ENCODE peak calls at places on chromosomes 12 and 14, in six cellular contexts. L is right atrium auricular region; E is CD8-positive, alpha-beta memory T cell; S is ascending aorta; Z is Peyer's patch; J is DND-41. K is an unnamed sample. For H3K9me3, the result is how much of the 10 kb centered on the place peaks cover.

GRCh38 chr14:105917933-105918436 is 391.6 kb downstream of the TMEM121 start:
- DNase-seq in L (no peak), E (no peak), S (no peak), Z (no peak), J (no peak), K (no peak)

GRCh38 chr12:120586216-120586615 is 5.0 kb upstream of the POP5 start:
- DNase-seq in L (no peak), E (no peak), S (no peak), Z (no peak), J (no peak), K (no peak)

GRCh38 chr12:132786192-132786591 is 24.6 kb upstream of the ANKLE2 start:
- DNase-seq in L (no peak), E (no peak), S (no peak), Z (no peak), J (no peak), K (no peak)

GRCh38 chr14:34043627-34044372 is 92.9 kb upstream of the EGLN3 start:
- DNase-seq in L (no peak), E (peak), S (no peak), Z (peak), J (peak), K (no peak)

GRCh38 chr12:26239127-26239500 is 43.7 kb downstream of the SSPN start:
- DNase-seq in L (no peak), E (no peak), S (no peak), Z (no peak), J (no peak), K (no peak)

GRCh38 chr12:94318178-94318577 is 141.5 kb downstream of the CEP83 start:
- DNase-seq in L (no peak), E (no peak), S (no peak), Z (no peak), J (no peak), K (no peak)

GRCh38 chr14:56135001-56135400 is 16.8 kb downstream of the PELI2 start:
- DNase-seq in L (no peak), E (no peak), S (no peak), Z (no peak), J (no peak), K (no peak)

GRCh38 chr14:89953602-89954001 is 928 bp downstream of the EFCAB11 start:
- DNase-seq in L (no peak), E (no peak), S (no peak), Z (no peak), J (no peak), K (peak)

GRCh38 chr12:26606911-26607310 is 226.1 kb downstream of the ITPR2 start:
- DNase-seq in L (no peak), E (no peak), S (no peak), Z (no peak), J (no peak), K (no peak)

GRCh38 chr14:104973215-104974145 is 4.7 kb downstream of the AHNAK2 start:
- DNase-seq in L (peak), E (no peak), S (peak), Z (peak), J (no peak), K (no peak)

GRCh38 chr12:71069317-71069716 is 88.5 kb downstream of the TSPAN8 start:
- DNase-seq in L (no peak), E (no peak), S (no peak), Z (no peak), J (no peak), K (no peak)

GRCh38 chr12:67540920-67541624 is 107.5 kb upstream of the DYRK2 start:
- DNase-seq in L (no peak), E (no peak), S (no peak), Z (no peak), J (no peak), K (no peak)

GRCh38 chr12:124786065-124786964 is 77.3 kb downstream of the SCARB1 start:
- DNase-seq in L (peak), E (no peak), S (peak), Z (peak), J (no peak), K (no peak)

GRCh38 chr12:96103067-96103650 is 67.8 kb upstream of the LTA4H start:
- DNase-seq in L (no peak), E (no peak), S (no peak), Z (no peak), J (no peak), K (no peak)

GRCh38 chr12:38823314-38823713 is 82.1 kb downstream of the CPNE8 start:
- DNase-seq in L (no peak), E (no peak), S (no peak), Z (no peak), J (no peak), K (no peak)

GRCh38 chr14:100786131-100786530 is 39.8 kb upstream of the MEG3 start:
- DNase-seq in L (no peak), E (no peak), S (no peak), Z (no peak), J (no peak), K (no peak)

GRCh38 chr14:75010472-75010871 is 7.8 kb downstream of the EIF2B2 start:
- DNase-seq in L (no peak), E (no peak), S (no peak), Z (no peak), J (no peak), K (no peak)

GRCh38 chr12:2429032-2429431 is 365.7 kb upstream of the FKBP4 start:
- DNase-seq in L (no peak), E (no peak), S (no peak), Z (no peak), J (no peak), K (no peak)

GRCh38 chr12:14416658-14417057 is 51.2 kb downstream of the ATF7IP start:
- DNase-seq in L (no peak), E (peak), S (no peak), Z (no peak), J (peak), K (peak)

GRCh38 chr14:66003082-66003740 is 483.0 kb upstream of the CCDC196 start:
- DNase-seq in L (no peak), E (no peak), S (no peak), Z (no peak), J (no peak), K (no peak)

GRCh38 chr12:4648099-4648498 is 752 bp downstream of the AKAP3 start:
- DNase-seq in L (no peak), E (no peak), S (no peak), Z (no peak), J (no peak), K (peak)

GRCh38 chr14:58701156-58701555 is 63.4 kb downstream of the DACT1 start:
- DNase-seq in L (no peak), E (no peak), S (no peak), Z (no peak), J (no peak), K (no peak)

GRCh38 chr14:50830044-50830931 is 674 bp downstream of the NIN start:
- DNase-seq in L (peak), E (peak), S (peak), Z (peak), J (peak), K (peak)

GRCh38 chr14:99531221-99532096 is 50.2 kb downstream of the CCNK start:
- DNase-seq in L (no peak), E (no peak), S (no peak), Z (no peak), J (no peak), K (no peak)

GRCh38 chr14:103522028-103522581 is 525 bp downstream of the CKB start:
- DNase-seq in L (no peak), E (no peak), S (no peak), Z (no peak), J (no peak), K (no peak)

GRCh38 chr14:35985504-35986218 is 159.5 kb downstream of the BRMS1L start:
- DNase-seq in L (no peak), E (no peak), S (no peak), Z (no peak), J (peak), K (peak)

GRCh38 chr12:85642810-85643209 is 193.4 kb downstream of the RASSF9 start:
- DNase-seq in L (no peak), E (no peak), S (no peak), Z (no peak), J (no peak), K (no peak)

GRCh38 chr12:124576061-124576650 is 8.7 kb upstream of the NCOR2 start:
- DNase-seq in L (no peak), E (no peak), S (no peak), Z (no peak), J (no peak), K (no peak)

GRCh38 chr12:41202051-41202450 is 13.9 kb downstream of the PDZRN4 start:
- DNase-seq in L (no peak), E (no peak), S (no peak), Z (no peak), J (no peak), K (no peak)

GRCh38 chr12:93591137-93591868 is 18.8 kb downstream of the SOCS2 start:
- DNase-seq in L (peak), E (peak), S (peak), Z (peak), J (peak), K (peak)

GRCh38 chr12:100243137-100243536 is 23.7 kb downstream of the DEPDC4 start:
- DNase-seq in L (no peak), E (no peak), S (no peak), Z (no peak), J (no peak), K (no peak)

GRCh38 chr12:83168756-83169155 is 482.1 kb downstream of the TMTC2 start:
- DNase-seq in L (no peak), E (no peak), S (no peak), Z (no peak), J (no peak), K (no peak)

GRCh38 chr14:51006781-51007211 is 62.5 kb upstream of the PYGL start:
- DNase-seq in L (no peak), E (no peak), S (no peak), Z (no peak), J (no peak), K (no peak)

GRCh38 chr12:26723379-26724308 is 109.3 kb downstream of the ITPR2 start:
- DNase-seq in L (no peak), E (no peak), S (no peak), Z (no peak), J (no peak), K (no peak)

GRCh38 chr14:72781476-72782181 is 112.3 kb downstream of the DPF3 start:
- DNase-seq in L (peak), E (no peak), S (no peak), Z (no peak), J (no peak), K (no peak)

GRCh38 chr12:34361721-34362316 is 339.5 kb downstream of the ALG10 start:
- DNase-seq in L (no peak), E (no peak), S (no peak), Z (no peak), J (no peak), K (no peak)

GRCh38 chr12:34356233-34356987 is 334.1 kb downstream of the ALG10 start:
- DNase-seq in L (no peak), E (no peak), S (no peak), Z (no peak), J (no peak), K (no peak)

GRCh38 chr12:34354239-34355200 is 332.2 kb downstream of the ALG10 start:
- DNase-seq in L (no peak), E (no peak), S (no peak), Z (no peak), J (no peak), K (no peak)

GRCh38 chr12:34363050-34363673 is 340.9 kb downstream of the ALG10 start:
- DNase-seq in L (no peak), E (no peak), S (no peak), Z (no peak), J (no peak), K (no peak)

DNA sequence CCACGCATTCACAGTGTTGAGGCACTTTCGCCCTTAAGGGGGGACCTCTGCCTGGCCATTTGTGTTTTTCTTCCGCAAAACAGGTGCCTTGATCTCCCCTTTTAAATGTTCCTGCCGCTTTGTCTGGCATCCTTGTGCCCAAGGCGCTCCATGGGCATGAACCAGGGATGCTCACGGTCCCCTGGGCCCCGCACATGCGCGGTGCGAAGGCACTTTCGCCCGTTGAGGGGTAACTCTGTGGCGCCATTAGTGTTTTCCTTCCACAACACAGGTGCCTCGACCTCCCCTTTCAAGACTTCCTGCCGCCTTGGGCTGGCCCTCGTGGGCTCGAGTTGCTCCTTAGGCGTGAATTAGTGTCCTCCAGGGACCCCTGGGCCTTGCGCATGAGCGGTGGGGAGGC is 335.5 kb downstream of the ALG10 start:
- DNase-seq in L (no peak), E (no peak), S (no peak), Z (no peak), J (no peak), K (no peak)
- H3K9me3 ChIP-seq in L (under half), E (under half), S (under half), Z (half or more), J (under half), K (under half)

GRCh38 chr14:60958146-60958545 is 22.7 kb downstream of the TRMT5 start:
- DNase-seq in L (no peak), E (no peak), S (no peak), Z (no peak), J (no peak), K (no peak)

GRCh38 chr14:60956202-60956601 is 24.7 kb downstream of the TRMT5 start:
- DNase-seq in L (no peak), E (no peak), S (no peak), Z (no peak), J (no peak), K (no peak)

GRCh38 chr14:60951781-60952435 is 29.0 kb downstream of the TRMT5 start:
- DNase-seq in L (no peak), E (no peak), S (no peak), Z (no peak), J (no peak), K (no peak)

DNA sequence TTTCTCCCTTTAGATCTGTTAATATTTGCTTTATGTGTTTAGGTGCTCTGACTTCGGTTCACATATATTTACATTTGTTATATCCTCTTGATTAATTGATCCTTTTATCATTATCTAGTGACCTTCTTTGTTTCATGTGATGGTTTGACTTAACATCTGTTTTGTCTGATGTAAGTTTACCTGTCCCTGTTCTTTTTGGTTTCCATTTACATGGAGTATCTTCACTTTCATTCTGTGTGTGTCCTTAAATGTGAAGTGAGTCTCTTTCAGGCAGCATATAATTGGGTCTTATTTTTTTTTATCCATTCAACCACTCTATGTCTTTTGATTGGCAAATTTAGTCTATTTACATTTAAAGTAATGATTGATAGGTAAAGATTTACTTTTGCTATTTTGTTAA is 24.2 kb downstream of the TRMT5 start:
- DNase-seq in L (no peak), E (no peak), S (no peak), Z (no peak), J (no peak), K (no peak)
- H3K9me3 ChIP-seq in L (under half), E (under half), S (under half), Z (under half), J (under half), K (under half)

GRCh38 chr12:34358198-34358597 is 335.9 kb downstream of the ALG10 start:
- DNase-seq in L (no peak), E (no peak), S (no peak), Z (no peak), J (no peak), K (no peak)
- H3K9me3 ChIP-seq in L (under half), E (under half), S (under half), Z (half or more), J (under half), K (under half)

GRCh38 chr12:128467882-128468281 is 200.9 kb downstream of the TMEM132C start:
- DNase-seq in L (no peak), E (no peak), S (no peak), Z (no peak), J (no peak), K (no peak)

GRCh38 chr12:128474916-128475315 is 207.9 kb downstream of the TMEM132C start:
- DNase-seq in L (peak), E (no peak), S (no peak), Z (no peak), J (no peak), K (peak)

DNA sequence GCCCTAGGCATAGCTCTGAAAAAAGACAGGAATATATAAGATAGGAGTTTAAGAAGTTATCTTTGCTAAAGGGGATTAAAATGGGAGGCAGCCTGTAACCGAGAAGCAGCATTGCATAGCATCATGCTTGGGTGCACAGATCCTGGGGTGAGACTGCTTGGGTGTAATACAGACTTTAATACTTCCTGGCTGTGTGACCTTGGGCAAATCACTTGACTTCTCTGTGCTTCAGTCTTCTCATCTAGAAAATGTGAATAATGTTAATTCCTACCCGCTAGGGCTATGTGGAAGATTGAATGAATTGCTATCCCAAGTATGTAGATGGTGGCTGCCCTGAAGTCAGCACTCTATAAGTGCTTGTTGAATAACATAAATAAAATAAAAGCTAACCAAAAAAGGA is 204.5 kb downstream of the TMEM132C start:
- DNase-seq in L (no peak), E (no peak), S (no peak), Z (no peak), J (no peak), K (no peak)
- H3K9me3 ChIP-seq in L (under half), E (under half), S (under half), Z (under half), J (under half), K (under half)

DNA sequence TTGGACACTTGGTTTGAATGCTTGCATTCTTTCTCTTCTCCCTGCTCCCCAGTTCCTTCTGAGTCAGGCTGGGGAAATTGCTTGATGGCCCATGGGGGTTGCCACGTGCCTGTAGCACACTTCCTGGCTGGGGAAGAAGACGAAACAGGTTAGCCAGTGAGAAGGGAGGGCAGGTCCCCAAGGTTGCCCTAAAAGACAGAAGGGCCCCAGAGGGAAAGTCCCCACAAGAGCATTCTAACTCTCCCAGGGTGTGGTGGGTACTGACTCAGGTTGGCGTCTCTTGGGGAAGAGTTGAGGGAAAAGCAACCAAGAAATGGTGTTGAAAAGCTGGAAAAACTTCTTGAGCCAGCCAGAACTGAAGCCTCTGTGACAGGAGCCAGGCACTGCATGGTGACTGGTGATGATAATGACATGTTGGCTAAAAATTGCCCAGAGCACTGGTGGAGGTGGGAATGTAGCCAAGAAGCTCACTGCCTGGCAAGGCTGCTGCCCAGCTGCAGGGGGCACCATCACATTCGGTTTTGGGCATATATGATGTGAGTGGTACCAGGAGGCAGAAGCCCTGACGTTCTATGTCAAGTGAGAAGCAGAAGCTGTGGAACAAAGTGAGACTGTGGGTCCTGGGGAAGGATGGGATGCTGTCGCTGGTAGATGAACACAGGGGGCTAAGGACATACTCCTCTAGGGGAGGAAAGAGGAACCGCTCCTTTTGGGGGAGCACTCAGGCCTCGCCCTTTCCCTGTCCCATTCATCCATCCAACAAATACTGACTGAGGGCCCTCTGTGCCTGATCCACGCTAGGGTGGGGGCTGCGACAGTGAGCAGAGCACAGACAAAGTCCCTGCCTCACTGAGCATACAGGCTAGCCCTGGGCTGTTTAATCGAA is 8.1 kb upstream of the RABGGTA start:
- DNase-seq in L (no peak), E (peak), S (no peak), Z (peak), J (peak), K (peak)
- H3K9me3 ChIP-seq in L (under half), E (under half), S (under half), Z (under half), J (under half), K (under half)

GRCh38 chr12:34343766-34344165 is 321.5 kb downstream of the ALG10 start:
- DNase-seq in L (no peak), E (no peak), S (no peak), Z (no peak), J (no peak), K (no peak)

GRCh38 chr12:34343345-34343744 is 321.0 kb downstream of the ALG10 start:
- DNase-seq in L (no peak), E (no peak), S (no peak), Z (no peak), J (no peak), K (no peak)

GRCh38 chr12:34346372-34347034 is 324.2 kb downstream of the ALG10 start:
- DNase-seq in L (no peak), E (no peak), S (no peak), Z (no peak), J (no peak), K (no peak)

GRCh38 chr12:34345801-34346200 is 323.5 kb downstream of the ALG10 start:
- DNase-seq in L (no peak), E (no peak), S (no peak), Z (no peak), J (no peak), K (no peak)

DNA sequence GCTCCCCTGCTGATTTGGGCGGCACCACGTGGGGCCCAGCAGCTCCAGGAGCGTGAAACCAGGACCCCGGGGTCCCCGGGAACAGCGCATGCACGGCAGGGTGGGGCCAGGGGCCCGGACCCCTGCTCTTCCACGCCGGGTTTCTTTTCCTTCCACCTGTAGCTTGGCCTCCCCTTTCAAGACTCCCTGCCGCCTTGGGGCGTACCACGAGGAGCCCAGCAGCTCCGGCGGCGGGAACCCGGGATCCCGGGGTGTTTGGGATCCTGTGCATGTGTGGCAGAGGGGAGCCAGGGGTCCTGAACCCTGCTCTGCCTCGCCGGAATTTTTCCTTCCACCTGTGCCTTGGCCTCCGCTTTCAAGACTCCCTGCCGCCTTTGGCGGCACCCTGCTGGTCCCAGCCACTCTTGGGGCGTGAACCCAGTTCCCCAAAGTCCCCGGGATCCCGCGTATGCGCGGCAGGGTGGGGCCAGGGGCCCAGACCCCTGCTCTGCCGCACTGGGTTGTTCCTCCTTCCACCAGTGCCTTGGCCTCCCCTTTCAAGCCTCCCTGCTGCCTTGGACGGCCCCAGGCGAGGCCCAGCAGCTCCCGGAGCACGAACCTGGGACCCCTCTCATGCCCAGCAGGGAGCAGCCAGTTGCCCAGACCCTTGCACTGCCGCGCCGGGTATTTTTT is 322.7 kb downstream of the ALG10 start:
- DNase-seq in L (no peak), E (no peak), S (no peak), Z (no peak), J (no peak), K (no peak)
- H3K9me3 ChIP-seq in L (under half), E (under half), S (under half), Z (half or more), J (under half), K (under half)